ENCODE peak calls at places on chromosomes 1 and 21, in four cellular contexts. H, E, W and Q are unnamed samples.

GRCh38 chr1:55588300-55588699 is 373.1 kb upstream of the USP24 start:
- DNase-seq in E (no peak), H (no peak), W (no peak), Q (no peak)

GRCh38 chr1:236141447-236142357 is 637 bp upstream of the GPR137B start:
- DNase-seq in E (no peak), H (peak; percentile 54), W (peak; percentile 55), Q (peak; percentile 71)

GRCh38 chr1:53324321-53324720 is 3.5 kb downstream of the LRP8 start:
- DNase-seq in H (no peak), E (no peak), W (no peak), Q (no peak)

GRCh38 chr1:62438163-62438562 is 1.3 kb downstream of the USP1 start:
- DNase-seq in H (peak; percentile 6), E (peak; percentile 43), W (no peak), Q (peak; percentile 20)

GRCh38 chr1:228830954-228831481 is 95.7 kb downstream of the RHOU start:
- DNase-seq in E (no peak), H (peak; percentile 44), W (peak; percentile 58), Q (peak; percentile 78)

GRCh38 chr1:151494741-151495281 is 16.4 kb upstream of the CGN start:
- DNase-seq in E (no peak), H (peak; percentile 67), W (no peak), Q (peak; percentile 69)

GRCh38 chr1:244444854-244445253 is 6.9 kb downstream of the ADSS2 start:
- DNase-seq in E (no peak), H (peak; percentile 11), W (no peak), Q (no peak)

GRCh38 chr1:23650344-23650990 is 41.1 kb upstream of the RPL11 start:
- DNase-seq in E (no peak), H (no peak), W (no peak), Q (no peak)

GRCh38 chr1:36306210-36306901 is at the start of gene SH3D21:
- DNase-seq in W (no peak), E (no peak), H (no peak), Q (peak; percentile 31)

GRCh38 chr1:70745199-70745598 is 302.4 kb downstream of the PTGER3 start:
- DNase-seq in H (peak; percentile 2), W (no peak), E (peak; percentile 26), Q (peak; percentile 3)

GRCh38 chr21:43851593-43851992 is 13.4 kb upstream of the AGPAT3 start:
- DNase-seq in H (no peak), W (no peak), E (no peak), Q (no peak)

GRCh38 chr1:164712131-164713031 is 153.4 kb downstream of the PBX1 start:
- DNase-seq in H (no peak), W (no peak), E (no peak), Q (no peak)

GRCh38 chr1:2446394-2446793 is 29.7 kb upstream of the PLCH2 start:
- DNase-seq in E (no peak), H (no peak), W (no peak), Q (peak; percentile 60)

GRCh38 chr1:55632058-55632457 is 416.9 kb upstream of the USP24 start:
- DNase-seq in W (peak; percentile 4), E (no peak), H (peak; percentile 63), Q (peak; percentile 73)

GRCh38 chr1:106746448-106747085 is 309.9 kb upstream of the PRMT6 start:
- DNase-seq in E (no peak), W (no peak), H (no peak), Q (no peak)

DNA sequence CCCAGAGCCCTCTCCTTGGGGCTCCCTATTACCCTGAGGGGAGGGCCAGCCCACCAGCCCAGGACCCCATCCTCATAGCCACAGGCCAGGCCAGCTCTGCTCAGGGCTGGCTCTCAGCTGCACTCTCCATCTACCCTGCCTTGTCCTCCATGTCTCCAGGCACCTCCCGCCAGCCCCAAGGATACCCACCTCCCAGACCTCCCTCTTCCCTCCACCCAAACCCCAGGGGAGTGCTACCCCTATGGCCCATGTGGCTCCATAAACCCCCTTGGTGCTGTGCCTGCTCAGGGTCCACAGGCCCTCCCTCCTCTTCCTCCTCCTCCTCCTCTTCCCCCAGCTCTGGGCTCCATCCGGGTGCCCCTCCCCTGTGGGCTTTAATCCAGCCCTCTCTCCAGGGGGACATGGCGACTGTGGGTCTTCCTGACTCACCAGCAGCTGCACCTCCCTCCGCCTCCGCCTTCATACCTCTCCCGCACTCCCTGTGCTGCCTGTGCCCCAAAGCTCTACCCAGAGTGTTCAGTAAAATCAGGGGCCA is 9.1 kb downstream of the YBEY start:
- DNase-seq in E (no peak), W (no peak), H (peak; percentile 43), Q (peak; percentile 62)
- H3K4me3 ChIP-seq in E (no peak overlapping the region), W (no peak overlapping the region), H (no peak overlapping the region), Q (no peak overlapping the region)

GRCh38 chr1:169486281-169486904 is 649 bp upstream of the SLC19A2 start:
- DNase-seq in E (peak; percentile 15), W (no peak), H (peak; percentile 66), Q (peak; percentile 70)

GRCh38 chr1:169485427-169486280 is at the start of gene SLC19A2:
- DNase-seq in H (peak; percentile 100), E (peak; percentile 98), W (peak; percentile 99), Q (peak; percentile 100)

GRCh38 chr1:169484107-169484506 is 1.6 kb downstream of the SLC19A2 start:
- DNase-seq in W (no peak), H (no peak), E (no peak), Q (no peak)

GRCh38 chr1:169484683-169485426 is 889 bp downstream of the SLC19A2 start:
- DNase-seq in E (peak; percentile 24), H (peak; percentile 81), W (peak; percentile 38), Q (peak; percentile 89)

DNA sequence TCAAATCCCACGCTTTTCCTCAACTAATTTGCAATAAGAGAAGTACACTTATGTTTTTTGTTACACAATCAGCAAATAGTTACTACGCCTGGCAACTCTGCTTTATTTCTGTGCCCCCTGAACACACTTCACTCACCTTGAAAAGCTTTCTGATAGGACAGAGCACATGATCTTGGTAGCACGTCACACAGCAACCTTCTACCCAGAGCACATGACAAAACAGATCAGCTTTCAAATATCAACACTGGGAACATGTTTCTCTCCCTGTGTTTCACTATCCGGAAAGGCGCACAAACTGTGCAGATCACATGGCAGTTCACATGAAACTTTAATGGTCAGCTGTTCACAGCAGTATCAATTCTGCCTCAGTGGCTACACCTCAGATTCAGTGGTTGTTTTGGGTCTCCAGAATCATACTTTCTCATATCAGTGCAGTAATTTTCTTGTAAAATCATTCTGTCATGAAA is 2.2 kb downstream of the SLC19A2 start:
- DNase-seq in W (no peak), H (peak; percentile 49), E (peak; percentile 67), Q (peak; percentile 94)
- H3K4me3 ChIP-seq in W (no peak overlapping the region), H (peak overlapping the region; percentile 75), E (peak overlapping the region; percentile 72), Q (peak overlapping the region; percentile 88)

GRCh38 chr1:12614402-12615165 is 3.4 kb downstream of the DHRS3 start:
- DNase-seq in W (no peak), H (no peak), E (no peak), Q (peak; percentile 61)
- H3K4me3 ChIP-seq in W (peak overlapping the region; percentile 93), H (peak overlapping the region; percentile 71), E (no peak overlapping the region), Q (peak overlapping the region; percentile 93)

DNA sequence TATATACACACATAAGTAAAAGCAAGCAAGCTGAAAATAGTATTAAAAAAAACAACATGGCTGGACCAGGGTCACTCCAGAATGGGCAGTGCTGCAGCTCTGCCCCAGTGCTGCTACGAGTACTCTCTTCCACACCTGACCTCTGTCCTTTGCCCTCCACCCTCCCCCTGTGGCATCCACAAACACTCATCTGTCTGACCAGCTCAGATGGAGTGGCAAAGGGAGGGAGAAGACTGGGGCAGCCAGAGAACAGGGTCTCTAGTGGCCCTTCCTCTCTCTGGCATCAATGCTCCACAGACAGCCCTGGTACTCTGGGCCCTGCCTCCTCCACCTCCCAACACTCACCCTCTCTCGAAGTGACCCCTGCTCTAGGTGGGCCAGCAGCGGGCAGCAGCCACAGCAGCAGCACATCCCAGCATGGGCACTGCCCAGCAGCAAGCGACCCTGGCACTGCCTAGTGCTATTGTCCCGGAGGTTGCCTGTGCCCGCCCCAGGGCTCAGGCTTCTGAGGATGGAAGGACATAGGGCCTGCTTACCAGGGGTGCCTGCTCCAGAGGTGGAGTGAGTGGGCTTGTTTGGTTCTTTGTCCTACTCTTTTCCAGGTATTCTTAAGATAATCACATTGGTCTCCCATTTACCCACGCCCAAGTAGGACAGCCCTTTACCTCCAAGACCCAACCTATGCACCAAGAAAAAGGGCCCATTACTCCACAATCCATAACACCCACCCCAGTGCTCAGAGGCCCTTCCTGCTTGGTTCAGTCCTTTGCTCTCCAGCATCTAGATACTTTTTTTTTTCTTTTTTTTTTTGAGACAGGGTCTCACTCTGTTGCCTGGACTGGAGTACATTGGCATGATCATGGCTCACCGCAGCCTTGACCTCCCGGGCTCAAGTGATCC is 6.2 kb downstream of the ARHGEF2 start:
- DNase-seq in W (no peak), H (no peak), E (no peak), Q (no peak)
- H3K4me3 ChIP-seq in W (no peak overlapping the region), H (no peak overlapping the region), E (no peak overlapping the region), Q (no peak overlapping the region)

GRCh38 chr1:147388969-147389368 is 146.5 kb downstream of the CHD1L start:
- DNase-seq in H (no peak), W (no peak), E (no peak), Q (no peak)
- H3K4me3 ChIP-seq in H (no peak overlapping the region), W (no peak overlapping the region), E (no peak overlapping the region), Q (no peak overlapping the region)